ENCODE peak calls at places on chromosome 17, in eight cellular contexts. D, Y, Q, E, H, C, K and V are unnamed samples.
A peak's percentile ranks its signal among the peaks of the same experiment; 100 is the strongest.

GRCh38 chr17:8224891-8225812 is 14.8 kb upstream of the AURKB start:
- DNase-seq in D (no peak), Y (no peak), Q (no peak), E (no peak), H (no peak), C (no peak), K (no peak), V (no peak)

GRCh38 chr17:2796164-2797140 is at the start of gene RAP1GAP2:
- DNase-seq in D (no peak), Y (no peak), Q (no peak), E (peak; percentile 69), H (peak; percentile 62), C (no peak), K (no peak), V (peak; percentile 60)

GRCh38 chr17:40320771-40321501 is 12.0 kb downstream of the RARA start:
- DNase-seq in D (peak; percentile 64), Y (no peak), Q (no peak), E (no peak), H (peak; percentile 80), C (peak; percentile 85), K (no peak), V (peak; percentile 55)

GRCh38 chr17:62892069-62892675 is 73.9 kb upstream of the TANC2 start:
- DNase-seq in D (no peak), Y (no peak), Q (no peak), E (no peak), H (no peak), C (no peak), K (no peak), V (no peak)

GRCh38 chr17:57480438-57481196 is 224.3 kb downstream of the MSI2 start:
- DNase-seq in D (peak; percentile 62), Y (peak; percentile 36), Q (peak; percentile 79), E (no peak), H (no peak), C (no peak), K (no peak), V (no peak)

GRCh38 chr17:14793237-14793636 is 471.9 kb downstream of the PMP22 start:
- DNase-seq in D (peak; percentile 27), Y (peak; percentile 58), Q (peak; percentile 87), E (no peak), H (no peak), C (no peak), K (no peak), V (no peak)

GRCh38 chr17:58136669-58137279 is 11.4 kb upstream of the OR4D1 start:
- DNase-seq in D (peak; percentile 2), Y (no peak), Q (no peak), E (no peak), H (no peak), C (no peak), K (peak; percentile 62), V (no peak)

GRCh38 chr17:57911834-57912673 is 43.2 kb downstream of the CUEDC1 start:
- DNase-seq in D (peak; percentile 63), Y (no peak), Q (peak; percentile 82), E (peak; percentile 97), H (peak; percentile 94), C (peak; percentile 82), K (peak; percentile 41), V (no peak)

GRCh38 chr17:65123757-65124675 is 13.2 kb upstream of the RGS9 start:
- DNase-seq in D (peak; percentile 48), Y (no peak), Q (no peak), E (no peak), H (no peak), C (no peak), K (peak; percentile 38), V (no peak)

GRCh38 chr17:59607817-59608403 is 11.8 kb upstream of the CLTC start:
- DNase-seq in D (no peak), Y (no peak), Q (no peak), E (no peak), H (no peak), C (no peak), K (peak; percentile 78), V (peak; percentile 9)

GRCh38 chr17:67440311-67441051 is 63.4 kb downstream of the PITPNC1 start:
- DNase-seq in D (peak; percentile 17), Y (no peak), Q (no peak), E (no peak), H (no peak), C (no peak), K (no peak), V (no peak)

GRCh38 chr17:57943140-57943539 is 12.1 kb downstream of the CUEDC1 start:
- DNase-seq in D (no peak), Y (no peak), Q (no peak), E (no peak), H (no peak), C (no peak), K (no peak), V (no peak)

GRCh38 chr17:37182786-37183185 is 193.0 kb upstream of the C17orf78 start:
- DNase-seq in D (peak; percentile 20), Y (peak; percentile 19), Q (peak; percentile 4), E (no peak), H (no peak), C (no peak), K (no peak), V (no peak)

GRCh38 chr17:33433581-33433980 is 140.5 kb upstream of the ASIC2 start:
- DNase-seq in D (no peak), Y (no peak), Q (no peak), E (no peak), H (no peak), C (no peak), K (no peak), V (no peak)

GRCh38 chr17:56319531-56319930 is 166.3 kb downstream of the ANKFN1 start:
- DNase-seq in D (peak; percentile 13), Y (no peak), Q (peak; percentile 58), E (no peak), H (no peak), C (no peak), K (peak; percentile 79), V (no peak)

DNA sequence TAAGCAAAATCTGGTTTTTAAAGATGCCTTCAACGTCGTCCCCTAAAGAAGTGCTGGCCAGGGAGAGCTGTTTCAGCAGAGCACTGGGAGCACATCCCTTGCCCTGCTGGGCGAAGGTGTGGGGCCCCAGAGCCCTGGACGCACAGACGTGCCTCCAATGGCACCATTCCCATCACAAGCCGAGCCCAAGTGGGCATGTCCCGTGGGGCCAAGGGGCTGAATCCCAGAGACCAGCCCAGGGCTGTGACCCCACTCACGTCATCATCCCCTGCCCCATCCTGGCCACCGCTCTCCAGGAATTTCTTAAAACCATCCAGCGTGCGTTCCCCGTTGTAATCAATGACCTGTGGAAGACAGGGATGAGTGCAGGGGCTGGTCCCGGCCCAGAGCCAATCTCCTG is 10.0 kb upstream of the PPP1R27 start:
- DNase-seq in D (no peak), Y (no peak), Q (no peak), E (no peak), H (no peak), C (no peak), K (no peak), V (no peak)
- TF ChIP-seq CTCF in D (no peak), Y (no peak), Q (no peak), E (no peak), H (no peak), C (no peak), K (no peak), V (no peak)

DNA sequence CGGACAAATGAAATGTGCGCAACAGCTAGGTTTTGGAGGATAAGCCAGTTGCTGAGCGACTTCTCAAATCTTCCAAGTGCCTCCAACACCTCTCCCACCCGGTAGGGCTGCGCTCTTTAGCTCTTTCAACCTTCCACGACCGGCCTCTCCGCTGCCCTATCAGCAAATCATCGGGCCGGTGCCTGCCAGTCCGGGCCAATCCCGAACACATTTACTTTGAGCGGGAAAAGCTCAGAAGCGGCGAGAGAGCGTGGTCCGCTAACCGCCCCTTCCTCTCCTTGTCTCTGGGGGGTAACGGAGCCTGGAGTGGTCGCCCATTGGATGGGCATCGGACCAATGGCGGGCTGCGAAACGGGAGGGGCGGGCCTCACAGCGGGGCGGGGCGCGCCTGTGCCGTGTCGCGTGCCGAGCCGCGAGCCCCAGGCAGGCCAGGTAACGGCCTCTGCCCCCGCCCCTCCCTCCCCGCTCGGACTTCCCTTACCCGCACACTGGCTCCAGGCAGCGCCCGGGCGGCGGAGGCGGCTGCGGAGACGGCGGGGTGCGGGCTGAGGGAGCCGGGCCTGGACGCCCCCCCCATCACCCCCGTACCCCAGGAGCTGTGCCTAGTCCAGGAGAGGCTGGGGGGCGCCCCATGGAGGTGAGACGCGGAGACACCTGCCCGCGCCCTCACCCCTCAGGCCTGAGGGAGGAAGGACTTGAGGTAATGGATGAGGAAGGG is at the start of gene MEIOC:
- DNase-seq in D (peak; percentile 22), Y (peak; percentile 7), Q (peak; percentile 9), E (no peak), H (no peak), C (no peak), K (peak; percentile 94), V (peak; percentile 15)
- H3K27ac ChIP-seq in D (no peak within 1 kb of the TSS), Y (no peak within 1 kb of the TSS), Q (no peak within 1 kb of the TSS), E (no peak within 1 kb of the TSS), H (no peak within 1 kb of the TSS), C (no peak within 1 kb of the TSS), K (no peak within 1 kb of the TSS), V (no peak within 1 kb of the TSS)

GRCh38 chr17:44130693-44131349 is 7.4 kb upstream of the HDAC5 start:
- DNase-seq in D (no peak), Y (no peak), Q (no peak), E (no peak), H (no peak), C (no peak), K (no peak), V (no peak)

GRCh38 chr17:44128383-44128782 is 4.9 kb upstream of the HDAC5 start:
- DNase-seq in D (no peak), Y (no peak), Q (no peak), E (no peak), H (no peak), C (no peak), K (no peak), V (no peak)

GRCh38 chr17:44133918-44134476 is 7.7 kb upstream of the HROB start:
- DNase-seq in D (no peak), Y (no peak), Q (no peak), E (no peak), H (no peak), C (no peak), K (no peak), V (no peak)

GRCh38 chr17:44134752-44135568 is 6.8 kb upstream of the HROB start:
- DNase-seq in D (no peak), Y (no peak), Q (no peak), E (no peak), H (no peak), C (no peak), K (no peak), V (no peak)

GRCh38 chr17:44132275-44132821 is 8.9 kb upstream of the HDAC5 start:
- DNase-seq in D (no peak), Y (no peak), Q (no peak), E (no peak), H (no peak), C (no peak), K (no peak), V (no peak)
- TF ChIP-seq CTCF in D (no peak), Y (no peak), Q (no peak), E (no peak), H (no peak), C (no peak), K (no peak), V (no peak)

DNA sequence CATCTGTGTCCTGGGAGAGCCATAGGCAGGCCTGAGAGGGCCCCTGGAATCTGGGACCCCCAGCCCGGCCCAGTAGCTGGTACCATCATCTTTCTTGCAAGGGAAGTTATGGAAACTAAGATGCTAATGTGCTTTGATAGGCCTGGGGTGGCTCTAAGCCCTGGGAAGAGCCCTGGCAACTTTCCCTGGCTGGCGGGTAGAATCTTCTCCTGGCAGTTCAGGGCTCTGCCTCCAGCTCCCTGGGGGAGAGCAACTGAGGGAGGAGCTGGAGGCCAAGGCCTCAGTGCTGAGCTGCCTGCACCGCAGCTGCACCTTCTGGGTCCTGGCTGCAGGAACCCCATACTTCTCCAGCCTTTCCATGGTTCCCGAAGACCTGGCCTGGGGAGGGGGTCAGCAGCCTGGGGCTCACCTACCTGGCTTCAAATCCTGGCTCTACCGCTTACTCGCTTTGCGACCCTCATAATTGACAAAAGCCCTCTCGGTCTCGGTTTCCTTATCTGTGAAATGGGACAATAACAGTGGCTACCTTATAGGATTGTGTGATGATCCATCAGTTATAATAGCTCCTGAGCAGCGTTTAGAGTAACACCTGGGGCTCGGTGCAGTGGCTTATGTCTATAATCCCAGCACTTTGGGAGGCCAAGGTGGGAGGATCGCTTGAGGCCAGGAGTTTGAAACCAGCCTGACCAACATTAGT is 333.7 kb downstream of the SEC14L1 start:
- DNase-seq in D (peak; percentile 80), Y (no peak), Q (no peak), E (no peak), H (no peak), C (peak; percentile 76), K (no peak), V (no peak)
- H3K27ac ChIP-seq in D (peak overlapping the region; percentile 96), Y (peak overlapping the region; percentile 62), Q (peak overlapping the region; percentile 82), E (peak overlapping the region; percentile 74), H (peak overlapping the region; percentile 84), C (no peak overlapping the region), K (no peak overlapping the region), V (peak overlapping the region; percentile 75)